ENCODE peak calls at places on chromosome 4, in seven cellular contexts. I is fibroblast of mammary gland, Y is A549, Q is pancreas, O is dorsolateral prefrontal cortex, A is cardiac muscle cell, V is right atrium auricular region. B is an unnamed sample.

GRCh38 chr4:3387943-3388348 is 53.8 kb upstream of the HGFAC start:
- DNase-seq in V (peak), Y (no peak), A (peak), Q (peak), O (no peak), I (peak), B (peak)

GRCh38 chr4:38621004-38621684 is 42.9 kb upstream of the KLF3 start:
- DNase-seq in V (no peak), Y (peak), A (peak), Q (no peak), I (peak), O (no peak), B (peak)

GRCh38 chr4:26682436-26682835 is 98.6 kb downstream of the TBC1D19 start:
- DNase-seq in V (no peak), Y (no peak), Q (no peak), I (no peak), A (no peak), O (no peak), B (no peak)

GRCh38 chr4:147768113-147768512 is 36.2 kb downstream of the ARHGAP10 start:
- DNase-seq in Y (peak), A (peak), O (no peak), I (peak), V (no peak), Q (no peak), B (peak)

GRCh38 chr4:6878451-6879059 is 31.1 kb upstream of the TBC1D14 start:
- DNase-seq in Q (no peak), I (no peak), O (no peak), Y (no peak), V (peak), A (no peak), B (no peak)

GRCh38 chr4:6116696-6117285 is 83.6 kb downstream of the JAKMIP1 start:
- DNase-seq in V (no peak), O (no peak), A (no peak), Q (peak), Y (no peak), I (no peak), B (no peak)

GRCh38 chr4:42995343-42995944 is 102.9 kb downstream of the GRXCR1 start:
- DNase-seq in A (peak), Q (no peak), I (peak), O (no peak), V (no peak), Y (peak), B (peak)

GRCh38 chr4:169383724-169384123 is 113.0 kb upstream of the SH3RF1 start:
- DNase-seq in V (no peak), Y (peak), O (no peak), I (peak), Q (no peak), A (peak), B (peak)

GRCh38 chr4:7121861-7122653 is 54.2 kb upstream of the GRPEL1 start:
- DNase-seq in V (no peak), Q (no peak), A (no peak), Y (no peak), O (no peak), I (no peak), B (no peak)

GRCh38 chr4:101983835-101984234 is 193.3 kb downstream of the BANK1 start:
- DNase-seq in V (no peak), Q (no peak), O (no peak), I (no peak), A (no peak), Y (no peak), B (no peak)

GRCh38 chr4:4677825-4678522 is 136.1 kb upstream of the STX18 start:
- DNase-seq in Y (no peak), V (peak), I (peak), O (no peak), Q (no peak), A (peak), B (peak)

GRCh38 chr4:61493041-61493440 is 292.9 kb downstream of the ADGRL3 start:
- DNase-seq in O (no peak), A (no peak), I (no peak), V (no peak), Y (no peak), Q (no peak), B (no peak)

GRCh38 chr4:154973636-154974035 is 192.6 kb downstream of the RBM46 start:
- DNase-seq in O (no peak), A (no peak), Y (no peak), Q (no peak), V (no peak), I (peak), B (no peak)

GRCh38 chr4:84582302-84582987 is 482 bp upstream of the CDS1 start:
- DNase-seq in Q (peak), A (peak), V (peak), O (peak), I (peak), Y (peak), B (peak)

GRCh38 chr4:24745172-24745895 is 50.0 kb upstream of the SOD3 start:
- DNase-seq in O (no peak), Y (no peak), Q (no peak), V (no peak), I (no peak), A (no peak), B (no peak)

GRCh38 chr4:25949166-25949748 is 35.2 kb downstream of the SMIM20 start:
- DNase-seq in A (no peak), Y (no peak), Q (no peak), I (no peak), O (no peak), V (no peak), B (no peak)

GRCh38 chr4:1490906-1491629 is 84.8 kb upstream of the NKX1-1 start:
- DNase-seq in V (no peak), O (peak), I (no peak), Y (no peak), A (no peak), Q (peak), B (no peak)

GRCh38 chr4:139912423-139912822 is 241.6 kb downstream of the MAML3 start:
- DNase-seq in V (no peak), O (no peak), I (peak), A (no peak), Y (no peak), Q (no peak), B (no peak)

GRCh38 chr4:84479663-84480062 is 19.4 kb downstream of the NKX6-1 start:
- DNase-seq in V (no peak), Y (no peak), I (no peak), A (no peak), Q (no peak), O (no peak), B (no peak)

GRCh38 chr4:10716163-10716562 is 31.6 kb upstream of the CLNK start:
- DNase-seq in I (peak), V (no peak), Y (no peak), Q (no peak), O (no peak), A (no peak), B (no peak)

GRCh38 chr4:128268970-128269369 is 18.6 kb downstream of the PGRMC2 start:
- DNase-seq in V (no peak), O (no peak), I (no peak), Y (no peak), Q (no peak), A (no peak), B (no peak)

GRCh38 chr4:183659919-183660318 is 826 bp downstream of the TRAPPC11 start:
- DNase-seq in I (no peak), Q (no peak), V (no peak), O (no peak), Y (no peak), A (no peak), B (peak)

GRCh38 chr4:48046059-48046458 is 29.5 kb downstream of the NIPAL1 start:
- DNase-seq in O (no peak), V (no peak), I (no peak), A (no peak), Y (no peak), Q (no peak), B (no peak)

GRCh38 chr4:120977435-120977997 is 55.0 kb upstream of the PRDM5 start:
- DNase-seq in I (peak), Q (no peak), O (no peak), A (peak), V (no peak), Y (peak), B (peak)

GRCh38 chr4:140996757-140997156 is 136.5 kb downstream of the RNF150 start:
- DNase-seq in A (peak), I (peak), Y (no peak), V (no peak), Q (no peak), O (no peak), B (peak)

GRCh38 chr4:23945521-23946017 is 55.7 kb upstream of the PPARGC1A start:
- DNase-seq in I (peak), O (no peak), Q (no peak), Y (no peak), V (no peak), A (peak), B (peak)

GRCh38 chr4:7359302-7360063 is 75.2 kb downstream of the PSAPL1 start:
- DNase-seq in O (no peak), I (no peak), V (no peak), Y (no peak), A (no peak), Q (peak), B (no peak)

GRCh38 chr4:30757357-30757756 is 37.2 kb downstream of the PCDH7 start:
- DNase-seq in Q (no peak), I (peak), Y (no peak), V (no peak), A (peak), O (no peak), B (peak)

GRCh38 chr4:164358400-164358799 is 395.5 kb upstream of the SMIM31 start:
- DNase-seq in Q (no peak), V (no peak), O (no peak), A (no peak), I (no peak), Y (no peak), B (no peak)

GRCh38 chr4:8180310-8181093 is 18.6 kb upstream of the SH3TC1 start:
- DNase-seq in Q (no peak), I (no peak), O (no peak), V (no peak), Y (no peak), A (no peak), B (no peak)

GRCh38 chr4:172975651-172976229 is 192.9 kb upstream of the GALNT7 start:
- DNase-seq in Q (no peak), O (no peak), A (no peak), Y (no peak), V (no peak), I (no peak), B (no peak)

GRCh38 chr4:83910693-83911092 is 374.8 kb downstream of the GPAT3 start:
- DNase-seq in O (no peak), Y (no peak), V (no peak), A (no peak), I (no peak), Q (no peak), B (no peak)

GRCh38 chr4:1177274-1178141 is 5.1 kb upstream of the SPON2 start:
- DNase-seq in Q (no peak), A (no peak), O (no peak), Y (no peak), I (peak), V (no peak), B (no peak)

GRCh38 chr4:19651481-19651880 is 600.2 kb upstream of the SLIT2 start:
- DNase-seq in Q (no peak), V (no peak), O (no peak), Y (no peak), A (no peak), I (peak), B (no peak)

DNA sequence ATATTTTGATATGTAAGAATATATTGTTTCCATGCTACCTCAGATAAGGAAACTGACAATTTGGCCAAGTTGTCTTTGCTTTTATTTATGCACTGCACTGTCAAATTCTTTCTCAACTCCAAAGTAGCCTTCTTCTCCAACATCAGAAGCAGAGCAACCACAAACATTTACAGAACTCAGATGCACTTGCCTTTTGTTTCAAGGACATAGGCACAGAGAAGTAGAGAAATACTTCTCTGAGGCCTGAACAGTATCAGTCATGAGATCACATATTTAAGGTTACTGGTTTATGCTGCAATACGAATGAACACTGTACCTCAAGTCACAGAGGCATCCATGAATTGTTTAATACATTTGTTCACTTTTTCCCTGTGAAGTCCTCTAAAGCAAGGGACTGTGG is 606.1 kb upstream of the SLIT2 start:
- DNase-seq in Q (no peak), I (no peak), A (no peak), O (no peak), V (no peak), Y (no peak), B (no peak)
- TF ChIP-seq CTCF in Q (no peak), I (no peak), A (no peak), O (no peak), V (no peak), Y (no peak), B (no peak)

DNA sequence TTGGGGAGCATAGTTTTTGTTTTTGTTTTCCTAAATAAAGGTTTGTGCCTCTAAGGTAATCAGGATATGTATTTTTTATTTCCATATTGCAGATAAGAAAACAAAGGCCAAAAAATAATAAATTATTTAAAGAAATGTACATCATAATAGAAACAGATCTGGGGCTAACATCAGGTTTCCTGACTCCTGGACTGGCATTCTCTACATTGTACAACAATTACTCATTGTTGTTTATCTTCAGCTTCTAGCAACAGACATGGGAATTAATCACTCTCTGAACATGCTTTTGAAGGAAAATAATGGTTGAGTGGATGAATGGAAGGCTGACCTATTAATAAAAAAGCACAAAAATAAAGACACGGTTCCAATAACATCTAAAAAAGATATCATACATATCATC is 146.2 kb downstream of the KCNIP4 start:
- DNase-seq in Q (no peak), O (no peak), I (peak), A (peak), V (no peak), Y (peak), B (peak)
- H3K4me3 ChIP-seq in Q (no peak), O (no peak), I (no peak), A (no peak), V (no peak), Y (no peak), B (no peak)

DNA sequence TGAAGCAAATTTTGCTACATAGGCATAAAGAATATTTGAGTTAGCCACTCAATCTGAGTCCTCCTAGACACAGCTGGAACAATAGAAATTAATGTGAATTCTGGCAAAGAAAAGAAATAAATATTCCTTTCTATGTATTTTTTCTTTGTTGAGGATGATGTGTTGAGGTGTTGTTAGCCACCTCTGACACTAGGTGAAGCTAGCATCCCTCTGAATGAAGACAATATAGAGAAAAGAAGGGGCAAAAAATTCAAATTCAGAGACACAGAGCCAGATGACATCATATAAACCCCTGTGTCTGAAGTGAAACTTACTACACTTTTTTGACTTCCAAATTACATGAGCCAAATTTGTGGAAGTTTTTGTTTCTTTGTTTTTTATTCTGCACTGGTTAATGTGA is 34.6 kb upstream of the TMPRSS11D start:
- DNase-seq in Q (no peak), Y (no peak), I (no peak), A (no peak), V (no peak), O (no peak), B (no peak)
- TF ChIP-seq CTCF in Q (no peak), Y (no peak), I (peak), A (no peak), V (no peak), O (no peak), B (peak)

GRCh38 chr4:145936142-145937020 is 2.2 kb downstream of the ZNF827 start:
- DNase-seq in Q (peak), V (no peak), I (peak), O (peak), Y (no peak), A (peak), B (peak)
- H3K4me3 ChIP-seq in Q (peak), V (peak), I (peak), O (peak), Y (peak), A (peak), B (peak)